ENCODE peak calls at places on chromosomes 11 and 22, in ten cellular contexts. D is neural progenitor cell, J is thoracic aorta, Q is fibroblast of lung, Z is pancreas, B is GM23248, C is keratinocyte, R is mesenchymal stem cell, I is adrenal gland, V is A549. E is an unnamed sample. For H3K4me1, the result is how much of the 10 kb centered on the place peaks cover.

GRCh38 chr11:72534859-72535547 is 100.7 kb upstream of the CLPB start:
- DNase-seq in C (no peak), Z (no peak), Q (peak), I (no peak), D (peak), R (peak), J (no peak), B (peak), V (peak), E (no peak)

GRCh38 chr11:46674463-46675287 is 25.7 kb downstream of the ARHGAP1 start:
- DNase-seq in C (no peak), I (no peak), J (no peak), Q (no peak), B (no peak), D (peak), R (no peak), V (no peak), Z (no peak), E (peak)

GRCh38 chr11:27471067-27471587 is 1.5 kb downstream of the LGR4 start:
- DNase-seq in J (no peak), R (peak), V (peak), Q (no peak), B (peak), Z (no peak), I (no peak), D (peak), C (no peak), E (no peak)

GRCh38 chr22:44452531-44453420 is 45.3 kb downstream of the RTL6 start:
- DNase-seq in Q (no peak), D (no peak), B (no peak), V (no peak), C (no peak), Z (no peak), R (no peak), J (no peak), I (peak), E (no peak)

GRCh38 chr11:63641727-63642126 is 27.5 kb upstream of the PLAAT3 start:
- DNase-seq in Z (no peak), R (no peak), V (no peak), B (peak), I (no peak), C (no peak), Q (peak), D (no peak), J (no peak), E (no peak)

GRCh38 chr11:117239295-117239694 is 6.8 kb downstream of the RNF214 start:
- DNase-seq in Z (no peak), B (peak), I (no peak), D (no peak), V (peak), Q (peak), C (no peak), J (no peak), R (peak), E (no peak)

GRCh38 chr11:34904421-34904950 is 11.7 kb downstream of the APIP start:
- DNase-seq in C (no peak), B (no peak), V (no peak), Q (no peak), D (no peak), J (no peak), I (no peak), R (no peak), Z (no peak), E (no peak)

GRCh38 chr11:69213315-69213714 is 57.6 kb downstream of the SMIM38 start:
- DNase-seq in R (peak), D (no peak), B (no peak), Z (no peak), Q (no peak), J (no peak), I (no peak), V (no peak), C (no peak), E (no peak)

GRCh38 chr11:64672875-64673274 is 50.1 kb downstream of the NRXN2 start:
- DNase-seq in Q (no peak), R (no peak), J (no peak), Z (no peak), C (no peak), B (no peak), V (no peak), D (no peak), I (no peak), E (no peak)

GRCh38 chr22:23591846-23592245 is 11.8 kb upstream of the IGLL1 start:
- DNase-seq in I (no peak), Q (no peak), R (no peak), B (no peak), Z (peak), J (no peak), D (no peak), C (no peak), V (no peak), E (peak)

DNA sequence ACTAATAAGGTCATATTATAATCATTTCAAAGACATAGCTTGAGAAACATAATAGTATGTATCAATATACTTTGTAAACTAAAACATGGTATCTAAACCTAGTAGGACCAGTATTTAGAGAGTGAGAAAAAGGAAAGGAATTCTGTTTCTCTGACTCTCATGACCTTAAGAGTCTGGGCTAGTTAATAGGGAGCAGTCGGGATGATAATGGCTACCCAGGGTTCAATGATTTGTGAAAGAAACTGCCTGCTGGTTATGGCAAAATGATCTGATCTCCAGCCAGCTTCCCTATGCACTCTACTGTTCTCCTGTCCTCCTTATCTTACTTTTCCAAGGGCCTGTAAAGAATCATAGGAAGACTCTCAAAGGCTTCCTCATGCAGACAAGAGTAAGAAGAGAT is 193.1 kb upstream of the PITPNB start:
- DNase-seq in J (no peak), D (no peak), R (no peak), I (no peak), B (no peak), Q (no peak), V (no peak), C (no peak), Z (no peak), E (no peak)
- H3K4me1 ChIP-seq in J (under half), D (under half), R (under half), I (under half), B (half or more), Q (under half), V (under half), C (under half), Z (under half), E (under half)

GRCh38 chr22:50542416-50542927 is 3.2 kb upstream of the KLHDC7B start:
- DNase-seq in V (no peak), J (no peak), Q (no peak), I (no peak), R (no peak), D (no peak), C (no peak), Z (no peak), B (peak), E (peak)

GRCh38 chr22:50536231-50536630 is 6.4 kb upstream of the TYMP start:
- DNase-seq in V (no peak), B (no peak), C (no peak), J (no peak), R (no peak), Q (no peak), D (no peak), Z (no peak), I (no peak), E (no peak)

GRCh38 chr22:50537765-50538164 is 7.9 kb upstream of the KLHDC7B start:
- DNase-seq in V (no peak), B (no peak), J (no peak), C (no peak), I (no peak), Z (no peak), R (no peak), Q (no peak), D (no peak), E (no peak)

GRCh38 chr22:50544078-50544745 is 1.5 kb upstream of the KLHDC7B start:
- DNase-seq in B (peak), C (no peak), R (peak), Z (peak), J (no peak), D (peak), V (peak), I (peak), Q (peak), E (peak)

DNA sequence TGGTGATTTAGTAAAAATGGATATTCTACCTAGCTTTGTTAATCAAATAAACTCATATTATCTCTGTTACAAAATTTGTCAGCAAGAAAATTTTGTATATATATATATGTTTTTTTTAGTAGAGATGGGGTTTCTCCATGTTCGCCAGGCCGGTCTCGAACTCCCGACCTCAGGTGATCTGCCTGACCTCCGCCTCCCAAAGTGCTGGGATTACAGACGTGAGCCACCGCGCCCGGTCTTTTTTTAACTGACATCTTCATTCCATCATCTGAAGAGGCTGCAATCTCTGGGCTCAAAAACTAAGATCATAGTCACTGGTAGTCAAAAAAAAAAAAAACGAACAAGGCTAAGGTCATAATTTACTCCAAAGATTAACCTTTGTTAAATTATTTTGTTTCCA is 5.3 kb upstream of the KLHDC7B start:
- DNase-seq in J (no peak), Z (no peak), C (no peak), I (no peak), R (no peak), V (no peak), Q (no peak), D (no peak), B (no peak), E (no peak)
- H3K4me1 ChIP-seq in J (under half), Z (under half), C (half or more), I (under half), R (under half), V (half or more), Q (under half), D (under half), B (under half), E (under half)

GRCh38 chr11:5245155-5245554 is 4.5 kb downstream of the HBG1 start:
- DNase-seq in I (no peak), R (no peak), V (no peak), Q (no peak), C (no peak), D (no peak), Z (no peak), B (no peak), J (no peak), E (no peak)

GRCh38 chr11:5243845-5244180 is 5.8 kb downstream of the HBG1 start:
- DNase-seq in C (no peak), R (no peak), V (no peak), Z (no peak), Q (no peak), D (no peak), B (no peak), J (no peak), I (no peak), E (no peak)

GRCh38 chr11:5240458-5240857 is 6.2 kb upstream of the HBD start:
- DNase-seq in R (no peak), Q (no peak), V (no peak), Z (no peak), D (no peak), J (no peak), I (no peak), B (no peak), C (no peak), E (no peak)

GRCh38 chr11:5242933-5243844 is 6.5 kb downstream of the HBG1 start:
- DNase-seq in D (no peak), J (no peak), R (no peak), V (no peak), Q (peak), B (peak), C (no peak), I (no peak), Z (no peak), E (no peak)

GRCh38 chr11:5241461-5241860 is 7.2 kb upstream of the HBD start:
- DNase-seq in D (no peak), Q (no peak), J (no peak), Z (no peak), V (no peak), C (no peak), R (no peak), B (no peak), I (no peak), E (no peak)
- H3K4me1 ChIP-seq in D (under half), Q (under half), J (under half), Z (under half), V (under half), C (under half), R (under half), B (under half), I (under half), E (under half)

GRCh38 chr11:67245046-67245445 is 21.2 kb upstream of the GRK2 start:
- DNase-seq in Q (no peak), R (no peak), V (no peak), J (no peak), B (no peak), C (no peak), I (no peak), D (no peak), Z (no peak), E (no peak)
- H3K4me1 ChIP-seq in Q (under half), R (under half), V (under half), J (under half), B (under half), C (under half), I (under half), D (under half), Z (under half), E (under half)